ENCODE peak calls at places on chromosomes 6 and 20, in four cellular contexts. G, E, V and S are unnamed samples.

GRCh38 chr6:134316733-134317431 is 1.0 kb downstream of the SGK1 start:
- DNase-seq in V (no peak), E (no peak), G (no peak), S (no peak)

GRCh38 chr6:2426561-2427340 is 181.3 kb upstream of the GMDS start:
- DNase-seq in E (no peak), V (no peak), G (no peak), S (no peak)

GRCh38 chr20:47847882-47848485 is 62.7 kb upstream of the SULF2 start:
- DNase-seq in E (no peak), V (no peak), G (no peak), S (no peak)

GRCh38 chr6:142030115-142030619 is 102.6 kb upstream of the GJE1 start:
- DNase-seq in V (peak), G (no peak), E (no peak), S (peak)

GRCh38 chr6:20868397-20869185 is 334.3 kb downstream of the CDKAL1 start:
- DNase-seq in G (no peak), E (no peak), V (no peak), S (no peak)

GRCh38 chr20:46661659-46662058 is 10.4 kb upstream of the SLC13A3 start:
- DNase-seq in G (no peak), E (no peak), V (no peak), S (no peak)

GRCh38 chr6:157235600-157236039 is 87.7 kb downstream of the TMEM242 start:
- DNase-seq in E (no peak), G (no peak), V (no peak), S (peak)

GRCh38 chr6:57127763-57128162 is 37.8 kb downstream of the ZNF451 start:
- DNase-seq in E (no peak), V (no peak), G (no peak), S (no peak)

GRCh38 chr6:34709386-34709785 is 12.8 kb upstream of the ILRUN start:
- DNase-seq in G (no peak), E (no peak), V (peak), S (no peak)

GRCh38 chr6:30341728-30342127 is 3.2 kb upstream of the RPP21 start:
- DNase-seq in E (no peak), G (no peak), V (no peak), S (no peak)

GRCh38 chr20:33945391-33946079 is 48.2 kb upstream of the RALY start:
- DNase-seq in G (no peak), V (no peak), E (no peak), S (no peak)

GRCh38 chr6:87152528-87152950 is 2.8 kb upstream of the ZNF292 start:
- DNase-seq in V (no peak), G (no peak), E (no peak), S (no peak)

GRCh38 chr6:18187701-18188100 is 32.5 kb downstream of the KDM1B start:
- DNase-seq in E (no peak), V (no peak), G (no peak), S (no peak)

GRCh38 chr6:9397981-9398559 is 962.7 kb upstream of the SLC35B3 start:
- DNase-seq in E (no peak), V (no peak), G (no peak), S (no peak)

GRCh38 chr20:22572491-22572890 is 11.9 kb downstream of the FOXA2 start:
- DNase-seq in V (no peak), G (no peak), E (no peak), S (no peak)

GRCh38 chr6:3165631-3166534 is 8.5 kb upstream of the TUBB2A start:
- DNase-seq in E (no peak), V (peak), G (no peak), S (no peak)

GRCh38 chr6:140572129-140572528 is 1197.7 kb upstream of the CITED2 start:
- DNase-seq in E (no peak), G (no peak), V (no peak), S (no peak)

GRCh38 chr6:113645576-113645970 is 211.6 kb upstream of the MARCKS start:
- DNase-seq in E (no peak), V (no peak), G (no peak), S (no peak)

GRCh38 chr6:21426841-21427490 is 166.6 kb upstream of the SOX4 start:
- DNase-seq in G (no peak), V (no peak), E (no peak), S (no peak)

GRCh38 chr6:79946773-79947190 is 571 bp downstream of the ELOVL4 start:
- DNase-seq in V (no peak), E (no peak), G (no peak), S (no peak)

GRCh38 chr6:161542581-161542980 is 268.7 kb upstream of the AGPAT4 start:
- DNase-seq in V (no peak), G (no peak), E (no peak), S (no peak)

DNA sequence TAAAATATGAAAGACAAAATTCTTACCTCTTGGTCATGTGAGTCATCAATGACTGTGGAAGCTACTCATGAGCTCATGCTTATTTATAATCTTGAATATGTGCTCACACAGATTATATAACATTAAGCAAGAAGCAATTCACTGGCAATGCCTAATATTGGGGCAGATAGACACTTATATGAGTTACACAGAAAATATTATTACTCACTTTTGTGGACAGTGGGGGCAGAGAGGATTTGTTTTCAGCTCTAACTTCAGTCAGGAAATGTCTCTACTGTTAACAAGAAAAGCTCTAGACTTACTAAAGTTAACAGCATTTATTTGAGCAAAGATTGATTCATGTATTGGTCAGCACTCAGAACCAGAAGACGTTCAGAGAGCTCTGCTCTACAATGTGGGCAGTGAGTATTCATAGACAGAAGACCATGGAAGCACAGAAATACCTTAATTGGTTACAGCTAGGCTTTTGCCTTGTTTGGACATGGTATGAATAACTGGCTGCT is 85.8 kb upstream of the AHI1 start:
- DNase-seq in G (no peak), E (no peak), V (no peak), S (no peak)
- TF ChIP-seq SPI1 in G (no peak), E (no peak), V (no peak), S (no peak)

GRCh38 chr6:163710552-163710951 is 296.0 kb downstream of the QKI start:
- DNase-seq in G (no peak), V (peak), E (no peak), S (no peak)

GRCh38 chr6:163711071-163711470 is 296.6 kb downstream of the QKI start:
- DNase-seq in G (no peak), V (no peak), E (no peak), S (no peak)

GRCh38 chr6:163712981-163713380 is 298.5 kb downstream of the QKI start:
- DNase-seq in E (peak), V (no peak), G (no peak), S (no peak)

GRCh38 chr6:163712569-163712966 is 298.1 kb downstream of the QKI start:
- DNase-seq in E (peak), G (no peak), V (no peak), S (no peak)

DNA sequence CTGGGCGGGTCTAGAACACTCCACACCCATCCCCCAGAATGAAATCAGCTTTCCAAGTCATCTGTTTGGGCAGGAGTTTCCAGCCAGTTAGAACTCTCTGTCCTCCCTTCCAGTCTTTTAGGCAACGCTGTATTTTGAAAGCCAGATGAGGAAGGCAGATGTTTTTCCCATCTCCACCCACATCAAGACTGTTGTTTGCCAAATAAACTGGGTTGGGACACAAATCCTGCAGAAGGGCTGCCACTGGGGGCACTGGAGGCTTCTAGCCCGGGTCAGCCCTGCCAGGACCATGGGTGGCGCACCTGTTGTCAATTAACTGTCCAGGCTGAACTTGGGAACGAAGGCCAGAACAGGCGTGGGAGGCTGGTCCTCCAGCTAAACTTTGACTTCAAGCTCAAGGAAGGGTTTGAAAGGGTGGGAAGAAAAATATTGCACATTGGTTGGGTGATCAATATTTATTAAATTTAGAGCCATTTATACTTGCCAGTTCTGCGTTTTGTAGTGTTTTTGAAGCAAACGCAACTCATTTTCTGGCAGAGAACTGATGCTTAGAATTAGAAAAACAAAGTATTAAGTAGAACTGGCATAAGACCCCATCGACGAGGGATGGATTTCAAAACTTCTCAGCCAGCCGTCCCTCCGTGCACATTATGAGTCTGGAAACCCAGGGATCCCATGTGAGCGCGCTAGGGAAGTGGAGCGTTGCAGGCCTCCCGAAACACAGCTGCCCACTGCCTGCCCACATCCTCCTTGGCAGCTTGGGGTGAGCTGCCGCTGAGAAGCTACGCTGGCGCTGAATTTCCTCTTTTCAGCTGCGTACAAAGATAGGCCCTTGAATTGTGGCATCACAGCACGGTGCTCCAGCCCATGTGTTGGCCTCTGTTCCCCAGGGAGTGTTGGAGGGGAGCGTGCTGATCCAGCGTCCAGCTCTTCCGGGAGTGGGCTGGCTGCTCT is 297.4 kb downstream of the QKI start:
- DNase-seq in E (peak), G (peak), V (no peak), S (no peak)
- TF ChIP-seq POLR2AphosphoS5 in E (peak), G (no peak), V (no peak), S (no peak)

DNA sequence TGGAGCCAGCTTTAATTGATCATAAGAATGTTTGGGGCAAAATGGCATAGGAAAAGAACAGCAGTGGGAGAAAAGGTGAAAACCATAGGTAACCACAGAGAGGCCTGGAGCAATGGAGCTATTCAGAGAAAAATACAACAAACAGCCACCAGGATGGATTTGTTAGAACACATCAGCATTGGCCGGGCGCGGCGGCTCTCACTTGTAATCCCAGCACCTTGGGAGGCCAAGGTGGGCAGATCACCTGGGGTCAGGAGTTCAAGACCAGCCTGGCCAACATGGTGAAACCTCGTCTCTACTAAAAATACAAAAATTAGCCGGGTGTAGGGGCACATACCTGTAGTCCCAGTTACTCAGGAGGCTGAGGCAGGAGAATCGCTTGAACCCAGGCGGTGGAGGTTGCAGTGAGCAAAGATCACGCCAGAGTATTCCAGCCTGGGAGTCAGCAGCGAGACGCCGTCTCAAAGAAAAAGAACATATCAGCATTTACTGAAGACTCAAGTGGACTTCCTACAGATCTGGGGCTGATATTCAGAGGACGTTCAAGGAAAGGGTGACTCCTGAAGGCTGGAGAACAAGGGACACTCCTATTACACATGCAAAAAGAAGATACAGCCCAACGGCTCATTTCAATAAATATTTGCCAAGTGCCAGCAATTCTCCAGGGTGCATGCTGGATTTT is 20.2 kb downstream of the SNHG17 start:
- DNase-seq in G (no peak), E (no peak), V (no peak), S (no peak)
- TF ChIP-seq SPI1 in G (no peak), E (no peak), V (no peak), S (no peak)

GRCh38 chr6:12295558-12296254 is 5.5 kb downstream of the EDN1 start:
- DNase-seq in V (no peak), E (no peak), G (no peak), S (no peak)
- TF ChIP-seq POLR2AphosphoS5 in V (no peak), E (no peak), G (no peak), S (no peak)